ENCODE peak calls at places on chromosomes 1 and 21, in four cellular contexts. J, N, K and G are unnamed samples.
A peak's percentile ranks its signal among the peaks of the same experiment; 100 is the strongest.

GRCh38 chr21:46000182-46000730 is 18.7 kb downstream of the COL6A1 start:
- DNase-seq in J (no peak), N (no peak), K (no peak), G (no peak)

GRCh38 chr1:155951753-155952504 is 10.5 kb downstream of the RXFP4 start:
- DNase-seq in J (no peak), N (no peak), K (no peak), G (no peak)

GRCh38 chr1:160834945-160835565 is 27.6 kb downstream of the CD244 start:
- DNase-seq in J (peak; percentile 54), N (peak; percentile 84), K (peak; percentile 71), G (peak; percentile 45)

GRCh38 chr1:1230656-1231399 is 973 bp downstream of the SDF4 start:
- DNase-seq in J (peak; percentile 76), N (peak; percentile 59), K (no peak), G (peak; percentile 80)

GRCh38 chr1:174580801-174581200 is 133.0 kb downstream of the GPR52 start:
- DNase-seq in J (peak; percentile 6), N (no peak), K (no peak), G (no peak)

GRCh38 chr1:65068202-65069011 is 79.6 kb upstream of the AK4 start:
- DNase-seq in J (peak; percentile 68), N (peak; percentile 67), K (peak; percentile 31), G (peak; percentile 45)

GRCh38 chr1:221912230-221912629 is 170.3 kb upstream of the DUSP10 start:
- DNase-seq in J (no peak), N (no peak), K (peak; percentile 38), G (no peak)

GRCh38 chr1:26710811-26711210 is 15.0 kb downstream of the ARID1A start:
- DNase-seq in J (no peak), N (no peak), K (no peak), G (no peak)

GRCh38 chr1:110718452-110718851 is 43.7 kb upstream of the KCNA3 start:
- DNase-seq in J (no peak), N (no peak), K (no peak), G (no peak)

GRCh38 chr1:65069186-65069585 is 78.8 kb upstream of the AK4 start:
- DNase-seq in J (no peak), N (peak; percentile 59), K (peak; percentile 78), G (no peak)

GRCh38 chr1:225709101-225709500 is 56.2 kb upstream of the ENAH start:
- DNase-seq in J (no peak), N (no peak), K (no peak), G (no peak)